ENCODE peak calls at places on chromosomes 7 and 10, in ten cellular contexts. One of them, this sample, is unnamed.

GRCh38 chr7:107327986-107328569 is 141.8 kb upstream of the GPR22 start:
- DNase-seq in uterus: no peak
- DNase-seq in tibial artery: no peak
- DNase-seq in right lobe of liver: no peak
- DNase-seq in endodermal cell: no peak
- DNase-seq in SK-N-SH: no peak
- DNase-seq in thoracic aorta: no peak
- DNase-seq in lower lobe of right lung: no peak
- DNase-seq in adrenal gland: no peak
- DNase-seq in PC-3: peak; percentile 86
- DNase-seq in this sample: no peak

GRCh38 chr7:113622796-113623195 is 296.0 kb downstream of the PPP1R3A start:
- DNase-seq in PC-3: no peak
- DNase-seq in right lobe of liver: no peak
- DNase-seq in thoracic aorta: no peak
- DNase-seq in tibial artery: no peak
- DNase-seq in SK-N-SH: no peak
- DNase-seq in lower lobe of right lung: no peak
- DNase-seq in adrenal gland: no peak
- DNase-seq in endodermal cell: no peak
- DNase-seq in uterus: no peak
- DNase-seq in this sample: no peak

GRCh38 chr7:35246819-35247218 is 7.1 kb downstream of the TBX20 start:
- DNase-seq in endodermal cell: no peak
- DNase-seq in adrenal gland: no peak
- DNase-seq in SK-N-SH: no peak
- DNase-seq in lower lobe of right lung: no peak
- DNase-seq in PC-3: no peak
- DNase-seq in thoracic aorta: no peak
- DNase-seq in right lobe of liver: no peak
- DNase-seq in uterus: no peak
- DNase-seq in tibial artery: no peak
- DNase-seq in this sample: no peak

GRCh38 chr7:146713907-146714306 is 597.3 kb downstream of the CNTNAP2 start:
- DNase-seq in tibial artery: no peak
- DNase-seq in endodermal cell: no peak
- DNase-seq in uterus: no peak
- DNase-seq in SK-N-SH: no peak
- DNase-seq in adrenal gland: no peak
- DNase-seq in thoracic aorta: no peak
- DNase-seq in PC-3: peak; percentile 51
- DNase-seq in lower lobe of right lung: no peak
- DNase-seq in right lobe of liver: no peak
- DNase-seq in this sample: no peak

GRCh38 chr7:94001396-94001795 is 2.8 kb downstream of the BET1 start:
- DNase-seq in uterus: no peak
- DNase-seq in adrenal gland: no peak
- DNase-seq in endodermal cell: no peak
- DNase-seq in right lobe of liver: no peak
- DNase-seq in PC-3: peak; percentile 12
- DNase-seq in lower lobe of right lung: no peak
- DNase-seq in tibial artery: no peak
- DNase-seq in thoracic aorta: no peak
- DNase-seq in SK-N-SH: no peak
- DNase-seq in this sample: no peak

GRCh38 chr10:48450811-48451466 is 144.5 kb downstream of the MAPK8 start:
- DNase-seq in SK-N-SH: no peak
- DNase-seq in uterus: no peak
- DNase-seq in tibial artery: peak; percentile 15
- DNase-seq in right lobe of liver: no peak
- DNase-seq in thoracic aorta: no peak
- DNase-seq in PC-3: no peak
- DNase-seq in endodermal cell: no peak
- DNase-seq in adrenal gland: no peak
- DNase-seq in lower lobe of right lung: no peak
- DNase-seq in this sample: peak; percentile 22

GRCh38 chr10:4079796-4080195 is 294.8 kb upstream of the KLF6 start:
- DNase-seq in adrenal gland: no peak
- DNase-seq in right lobe of liver: no peak
- DNase-seq in endodermal cell: no peak
- DNase-seq in lower lobe of right lung: no peak
- DNase-seq in thoracic aorta: no peak
- DNase-seq in tibial artery: no peak
- DNase-seq in SK-N-SH: no peak
- DNase-seq in PC-3: no peak
- DNase-seq in uterus: no peak
- DNase-seq in this sample: no peak

GRCh38 chr10:49179699-49180511 is 8.3 kb downstream of the TMEM273 start:
- DNase-seq in lower lobe of right lung: no peak
- DNase-seq in tibial artery: no peak
- DNase-seq in endodermal cell: no peak
- DNase-seq in adrenal gland: no peak
- DNase-seq in uterus: no peak
- DNase-seq in PC-3: no peak
- DNase-seq in right lobe of liver: no peak
- DNase-seq in thoracic aorta: no peak
- DNase-seq in SK-N-SH: no peak
- DNase-seq in this sample: no peak

GRCh38 chr7:26988975-26989374 is 106.8 kb downstream of the HOXA1 start:
- DNase-seq in right lobe of liver: no peak
- DNase-seq in PC-3: no peak
- DNase-seq in adrenal gland: no peak
- DNase-seq in lower lobe of right lung: no peak
- DNase-seq in tibial artery: no peak
- DNase-seq in uterus: no peak
- DNase-seq in SK-N-SH: no peak
- DNase-seq in endodermal cell: no peak
- DNase-seq in thoracic aorta: no peak
- DNase-seq in this sample: no peak

GRCh38 chr7:156374335-156374734 is 266.2 kb upstream of the RNF32 start:
- DNase-seq in tibial artery: no peak
- DNase-seq in right lobe of liver: no peak
- DNase-seq in thoracic aorta: no peak
- DNase-seq in lower lobe of right lung: no peak
- DNase-seq in adrenal gland: no peak
- DNase-seq in endodermal cell: no peak
- DNase-seq in SK-N-SH: no peak
- DNase-seq in PC-3: no peak
- DNase-seq in uterus: no peak
- DNase-seq in this sample: no peak

GRCh38 chr10:25695586-25695985 is 238.4 kb upstream of the MYO3A start:
- DNase-seq in uterus: no peak
- DNase-seq in right lobe of liver: no peak
- DNase-seq in SK-N-SH: peak; percentile 34
- DNase-seq in lower lobe of right lung: no peak
- DNase-seq in PC-3: no peak
- DNase-seq in thoracic aorta: no peak
- DNase-seq in endodermal cell: no peak
- DNase-seq in adrenal gland: no peak
- DNase-seq in tibial artery: no peak
- DNase-seq in this sample: no peak

GRCh38 chr10:25696013-25696708 is 237.9 kb upstream of the MYO3A start:
- DNase-seq in SK-N-SH: peak; percentile 34
- DNase-seq in lower lobe of right lung: no peak
- DNase-seq in adrenal gland: no peak
- DNase-seq in thoracic aorta: no peak
- DNase-seq in endodermal cell: peak; percentile 71
- DNase-seq in uterus: no peak
- DNase-seq in right lobe of liver: no peak
- DNase-seq in PC-3: no peak
- DNase-seq in tibial artery: no peak
- DNase-seq in this sample: no peak

GRCh38 chr10:25699631-25700030 is 234.4 kb upstream of the MYO3A start:
- DNase-seq in right lobe of liver: no peak
- DNase-seq in tibial artery: no peak
- DNase-seq in lower lobe of right lung: no peak
- DNase-seq in SK-N-SH: no peak
- DNase-seq in adrenal gland: no peak
- DNase-seq in endodermal cell: no peak
- DNase-seq in thoracic aorta: no peak
- DNase-seq in PC-3: no peak
- DNase-seq in uterus: no peak
- DNase-seq in this sample: no peak

GRCh38 chr10:25698638-25699037 is 235.4 kb upstream of the MYO3A start:
- DNase-seq in right lobe of liver: no peak
- DNase-seq in uterus: no peak
- DNase-seq in tibial artery: no peak
- DNase-seq in lower lobe of right lung: no peak
- DNase-seq in SK-N-SH: no peak
- DNase-seq in PC-3: no peak
- DNase-seq in endodermal cell: no peak
- DNase-seq in adrenal gland: no peak
- DNase-seq in thoracic aorta: no peak
- DNase-seq in this sample: no peak

GRCh38 chr10:25697412-25697811 is 236.6 kb upstream of the MYO3A start:
- DNase-seq in endodermal cell: no peak
- DNase-seq in PC-3: no peak
- DNase-seq in uterus: no peak
- DNase-seq in lower lobe of right lung: no peak
- DNase-seq in right lobe of liver: no peak
- DNase-seq in SK-N-SH: no peak
- DNase-seq in adrenal gland: no peak
- DNase-seq in tibial artery: no peak
- DNase-seq in thoracic aorta: no peak
- DNase-seq in this sample: no peak
- H3K9me3 ChIP-seq in endodermal cell: no peaks in the 10 kb centered on the region
- H3K9me3 ChIP-seq in PC-3: no peaks in the 10 kb centered on the region
- H3K9me3 ChIP-seq in uterus: no peaks in the 10 kb centered on the region
- H3K9me3 ChIP-seq in lower lobe of right lung: no peaks in the 10 kb centered on the region
- H3K9me3 ChIP-seq in right lobe of liver: no peaks in the 10 kb centered on the region
- H3K9me3 ChIP-seq in SK-N-SH: no peaks in the 10 kb centered on the region
- H3K9me3 ChIP-seq in adrenal gland: no peaks in the 10 kb centered on the region
- H3K9me3 ChIP-seq in tibial artery: no peaks in the 10 kb centered on the region
- H3K9me3 ChIP-seq in thoracic aorta: no peaks in the 10 kb centered on the region
- H3K9me3 ChIP-seq in this sample: no peaks in the 10 kb centered on the region

GRCh38 chr10:124547651-124548168 is 86.1 kb downstream of the LHPP start:
- DNase-seq in PC-3: no peak
- DNase-seq in right lobe of liver: peak; percentile 61
- DNase-seq in uterus: no peak
- DNase-seq in adrenal gland: no peak
- DNase-seq in thoracic aorta: no peak
- DNase-seq in SK-N-SH: peak; percentile 67
- DNase-seq in lower lobe of right lung: no peak
- DNase-seq in tibial artery: no peak
- DNase-seq in endodermal cell: no peak
- DNase-seq in this sample: no peak
- H3K27ac ChIP-seq in PC-3: no peak overlapping the region
- H3K27ac ChIP-seq in right lobe of liver: no peak overlapping the region
- H3K27ac ChIP-seq in uterus: no peak overlapping the region
- H3K27ac ChIP-seq in adrenal gland: peak overlapping the region; percentile 55
- H3K27ac ChIP-seq in thoracic aorta: no peak overlapping the region
- H3K27ac ChIP-seq in SK-N-SH: no peak overlapping the region
- H3K27ac ChIP-seq in lower lobe of right lung: no peak overlapping the region
- H3K27ac ChIP-seq in tibial artery: no peak overlapping the region
- H3K27ac ChIP-seq in endodermal cell: no peak overlapping the region
- H3K27ac ChIP-seq in this sample: no peak overlapping the region

GRCh38 chr7:158252837-158253669 is 334.6 kb downstream of the PTPRN2 start:
- DNase-seq in uterus: no peak
- DNase-seq in endodermal cell: peak; percentile 39
- DNase-seq in lower lobe of right lung: peak; percentile 45
- DNase-seq in tibial artery: peak; percentile 14
- DNase-seq in SK-N-SH: peak; percentile 11
- DNase-seq in right lobe of liver: no peak
- DNase-seq in thoracic aorta: no peak
- DNase-seq in PC-3: no peak
- DNase-seq in adrenal gland: no peak
- DNase-seq in this sample: peak; percentile 17
- H3K9me3 ChIP-seq in uterus: no peaks in the 10 kb centered on the region
- H3K9me3 ChIP-seq in endodermal cell: peaks cover 83% of the 10 kb centered on the region
- H3K9me3 ChIP-seq in lower lobe of right lung: no peaks in the 10 kb centered on the region
- H3K9me3 ChIP-seq in tibial artery: no peaks in the 10 kb centered on the region
- H3K9me3 ChIP-seq in SK-N-SH: no peaks in the 10 kb centered on the region
- H3K9me3 ChIP-seq in right lobe of liver: no peaks in the 10 kb centered on the region
- H3K9me3 ChIP-seq in thoracic aorta: no peaks in the 10 kb centered on the region
- H3K9me3 ChIP-seq in PC-3: no peaks in the 10 kb centered on the region
- H3K9me3 ChIP-seq in adrenal gland: no peaks in the 10 kb centered on the region
- H3K9me3 ChIP-seq in this sample: no peaks in the 10 kb centered on the region

GRCh38 chr7:51079494-51079893 is 237.1 kb downstream of the COBL start:
- DNase-seq in right lobe of liver: no peak
- DNase-seq in SK-N-SH: no peak
- DNase-seq in tibial artery: no peak
- DNase-seq in adrenal gland: no peak
- DNase-seq in PC-3: no peak
- DNase-seq in thoracic aorta: no peak
- DNase-seq in lower lobe of right lung: no peak
- DNase-seq in endodermal cell: no peak
- DNase-seq in uterus: no peak
- DNase-seq in this sample: no peak
- H3K27ac ChIP-seq in right lobe of liver: no peak overlapping the region
- H3K27ac ChIP-seq in SK-N-SH: no peak overlapping the region
- H3K27ac ChIP-seq in tibial artery: no peak overlapping the region
- H3K27ac ChIP-seq in adrenal gland: no peak overlapping the region
- H3K27ac ChIP-seq in PC-3: no peak overlapping the region
- H3K27ac ChIP-seq in thoracic aorta: no peak overlapping the region
- H3K27ac ChIP-seq in lower lobe of right lung: no peak overlapping the region
- H3K27ac ChIP-seq in endodermal cell: no peak overlapping the region
- H3K27ac ChIP-seq in uterus: no peak overlapping the region
- H3K27ac ChIP-seq in this sample: no peak overlapping the region

GRCh38 chr10:10475812-10476211 is 541.9 kb upstream of the CELF2 start:
- DNase-seq in tibial artery: no peak
- DNase-seq in lower lobe of right lung: no peak
- DNase-seq in adrenal gland: no peak
- DNase-seq in endodermal cell: no peak
- DNase-seq in SK-N-SH: no peak
- DNase-seq in right lobe of liver: no peak
- DNase-seq in uterus: no peak
- DNase-seq in thoracic aorta: no peak
- DNase-seq in PC-3: no peak
- DNase-seq in this sample: no peak

GRCh38 chr10:10482613-10483012 is 535.1 kb upstream of the CELF2 start:
- DNase-seq in PC-3: no peak
- DNase-seq in lower lobe of right lung: no peak
- DNase-seq in endodermal cell: no peak
- DNase-seq in uterus: no peak
- DNase-seq in tibial artery: no peak
- DNase-seq in adrenal gland: no peak
- DNase-seq in right lobe of liver: no peak
- DNase-seq in thoracic aorta: no peak
- DNase-seq in SK-N-SH: no peak
- DNase-seq in this sample: no peak

GRCh38 chr10:10477859-10478258 is 539.8 kb upstream of the CELF2 start:
- DNase-seq in endodermal cell: no peak
- DNase-seq in lower lobe of right lung: no peak
- DNase-seq in right lobe of liver: no peak
- DNase-seq in adrenal gland: no peak
- DNase-seq in thoracic aorta: no peak
- DNase-seq in tibial artery: no peak
- DNase-seq in PC-3: no peak
- DNase-seq in SK-N-SH: no peak
- DNase-seq in uterus: no peak
- DNase-seq in this sample: no peak

GRCh38 chr10:10479465-10479864 is 538.2 kb upstream of the CELF2 start:
- DNase-seq in tibial artery: no peak
- DNase-seq in right lobe of liver: no peak
- DNase-seq in SK-N-SH: no peak
- DNase-seq in thoracic aorta: no peak
- DNase-seq in endodermal cell: no peak
- DNase-seq in adrenal gland: no peak
- DNase-seq in uterus: no peak
- DNase-seq in lower lobe of right lung: no peak
- DNase-seq in PC-3: no peak
- DNase-seq in this sample: no peak
- H3K9me3 ChIP-seq in tibial artery: no peaks in the 10 kb centered on the region
- H3K9me3 ChIP-seq in right lobe of liver: no peaks in the 10 kb centered on the region
- H3K9me3 ChIP-seq in SK-N-SH: peaks cover 3% of the 10 kb centered on the region
- H3K9me3 ChIP-seq in thoracic aorta: no peaks in the 10 kb centered on the region
- H3K9me3 ChIP-seq in endodermal cell: no peaks in the 10 kb centered on the region
- H3K9me3 ChIP-seq in adrenal gland: no peaks in the 10 kb centered on the region
- H3K9me3 ChIP-seq in uterus: no peaks in the 10 kb centered on the region
- H3K9me3 ChIP-seq in lower lobe of right lung: no peaks in the 10 kb centered on the region
- H3K9me3 ChIP-seq in PC-3: no peaks in the 10 kb centered on the region
- H3K9me3 ChIP-seq in this sample: no peaks in the 10 kb centered on the region

This sample was measured in stomach.